ENCODE peak calls at places on chromosomes 12 and 14, in six cellular contexts. N, Z, O, U, J and X are unnamed samples. For H3K36me3, the result is how much of the 10 kb centered on the place peaks cover.

GRCh38 chr14:43116341-43116740 is 1390.7 kb downstream of the FSCB start:
- DNase-seq in J (no peak), Z (no peak), U (no peak), O (no peak), N (no peak), X (no peak)

GRCh38 chr12:27220057-27220987 is 23.8 kb upstream of the STK38L start:
- DNase-seq in U (no peak), O (no peak), N (no peak), Z (peak), J (no peak), X (peak)

GRCh38 chr14:95479494-95479893 is 37.0 kb downstream of the SYNE3 start:
- DNase-seq in Z (no peak), N (no peak), J (no peak), U (no peak), O (no peak), X (no peak)

GRCh38 chr12:129119537-129119936 is 266.3 kb downstream of the GLT1D1 start:
- DNase-seq in O (no peak), J (peak), Z (no peak), N (peak), U (no peak), X (no peak)

GRCh38 chr12:48051681-48052080 is 47.4 kb upstream of the COL2A1 start:
- DNase-seq in Z (no peak), U (no peak), O (no peak), J (no peak), N (no peak), X (no peak)

GRCh38 chr14:30808576-30808975 is 65.8 kb upstream of the COCH start:
- DNase-seq in N (no peak), J (no peak), O (no peak), Z (no peak), U (no peak), X (no peak)

GRCh38 chr12:97835541-97835940 is 372.9 kb downstream of the RMST start:
- DNase-seq in U (no peak), Z (no peak), J (no peak), N (no peak), O (no peak), X (no peak)

GRCh38 chr14:75063491-75064204 is at the start of gene ACYP1:
- DNase-seq in J (peak), Z (peak), N (peak), U (peak), O (peak), X (peak)

GRCh38 chr12:2624543-2625266 is 170.1 kb upstream of the FKBP4 start:
- DNase-seq in J (peak), U (peak), O (peak), Z (peak), N (peak), X (peak)

GRCh38 chr14:91283666-91284065 is 39.2 kb upstream of the GPR68 start:
- DNase-seq in U (no peak), Z (no peak), O (no peak), J (no peak), N (no peak), X (peak)

GRCh38 chr14:100662850-100663527 is 63.7 kb upstream of the DLK1 start:
- DNase-seq in N (peak), J (peak), Z (peak), U (peak), O (peak), X (peak)

GRCh38 chr14:49552630-49553029 is 33.5 kb downstream of the RPS29 start:
- DNase-seq in J (no peak), U (no peak), Z (no peak), O (no peak), N (no peak), X (no peak)

GRCh38 chr12:51662728-51663154 is 71.7 kb downstream of the SCN8A start:
- DNase-seq in O (no peak), N (no peak), J (no peak), U (no peak), Z (no peak), X (no peak)

GRCh38 chr12:54390668-54391551 is 6.4 kb upstream of the ZNF385A start:
- DNase-seq in Z (peak), O (peak), U (no peak), N (peak), J (no peak), X (no peak)

GRCh38 chr14:34175574-34175973 is 224.7 kb upstream of the EGLN3 start:
- DNase-seq in O (no peak), N (no peak), U (no peak), Z (no peak), J (no peak), X (no peak)

GRCh38 chr14:67514203-67514607 is 18.9 kb upstream of the PLEKHH1 start:
- DNase-seq in U (no peak), N (no peak), Z (no peak), J (no peak), O (no peak), X (no peak)

GRCh38 chr12:6792522-6793201 is 3.3 kb downstream of the CD4 start:
- DNase-seq in N (no peak), Z (peak), J (no peak), O (no peak), U (peak), X (peak)

GRCh38 chr12:89350661-89351488 is 1.4 kb downstream of the DUSP6 start:
- DNase-seq in O (no peak), J (no peak), U (peak), Z (no peak), N (peak), X (no peak)

GRCh38 chr12:75641031-75641780 is 129.8 kb upstream of the KRR1 start:
- DNase-seq in U (peak), Z (peak), J (no peak), O (no peak), N (peak), X (peak)

GRCh38 chr14:53367631-53368030 is 214.5 kb upstream of the DDHD1 start:
- DNase-seq in N (no peak), Z (no peak), U (no peak), O (no peak), J (no peak), X (peak)

GRCh38 chr12:108373111-108373510 is 34.0 kb upstream of the CMKLR1 start:
- DNase-seq in U (no peak), J (no peak), Z (no peak), N (no peak), O (peak), X (no peak)

GRCh38 chr12:69284131-69284530 is 44.8 kb downstream of the CPSF6 start:
- DNase-seq in J (peak), U (peak), N (peak), O (peak), Z (peak), X (peak)

GRCh38 chr12:5201554-5202243 is 158.0 kb downstream of the KCNA5 start:
- DNase-seq in O (no peak), N (peak), J (no peak), U (peak), Z (peak), X (peak)

GRCh38 chr12:6866163-6866919 is 990 bp upstream of the TPI1 start:
- DNase-seq in N (no peak), Z (no peak), J (no peak), O (peak), U (no peak), X (no peak)

GRCh38 chr14:38839743-38840375 is 263.2 kb downstream of the SEC23A start:
- DNase-seq in N (no peak), Z (peak), J (no peak), U (peak), O (no peak), X (no peak)

GRCh38 chr12:95857799-95858198 is 953 bp upstream of the SNRPF start:
- DNase-seq in N (no peak), Z (no peak), J (no peak), U (no peak), O (no peak), X (no peak)

GRCh38 chr14:76965232-76965631 is 63.3 kb downstream of the IRF2BPL start:
- DNase-seq in N (no peak), O (no peak), Z (no peak), U (no peak), J (no peak), X (no peak)

GRCh38 chr12:29207120-29207519 is 58.0 kb downstream of the FAR2 start:
- DNase-seq in U (no peak), J (no peak), N (peak), O (no peak), Z (peak), X (no peak)

GRCh38 chr14:91607322-91608047 is 97.4 kb upstream of the PPP4R3A start:
- DNase-seq in N (no peak), J (no peak), O (no peak), U (no peak), Z (no peak), X (no peak)

GRCh38 chr12:130063866-130064265 is 98.4 kb upstream of the FZD10 start:
- DNase-seq in O (no peak), U (no peak), N (no peak), Z (no peak), J (no peak), X (no peak)

GRCh38 chr12:64428956-64429355 is 23.0 kb upstream of the TBK1 start:
- DNase-seq in U (no peak), J (no peak), O (no peak), Z (no peak), N (no peak), X (no peak)

GRCh38 chr12:64427988-64428387 is 23.8 kb downstream of the XPOT start:
- DNase-seq in N (no peak), U (no peak), O (no peak), Z (no peak), J (no peak), X (no peak)

GRCh38 chr12:64433915-64434314 is 18.0 kb upstream of the TBK1 start:
- DNase-seq in J (no peak), N (no peak), O (no peak), U (no peak), Z (no peak), X (no peak)

GRCh38 chr12:64431791-64432190 is 20.1 kb upstream of the TBK1 start:
- DNase-seq in U (no peak), O (no peak), J (no peak), Z (no peak), N (no peak), X (peak)
- H3K36me3 ChIP-seq in U (half or more), O (half or more), J (under half), Z (under half), N (under half), X (half or more)

DNA sequence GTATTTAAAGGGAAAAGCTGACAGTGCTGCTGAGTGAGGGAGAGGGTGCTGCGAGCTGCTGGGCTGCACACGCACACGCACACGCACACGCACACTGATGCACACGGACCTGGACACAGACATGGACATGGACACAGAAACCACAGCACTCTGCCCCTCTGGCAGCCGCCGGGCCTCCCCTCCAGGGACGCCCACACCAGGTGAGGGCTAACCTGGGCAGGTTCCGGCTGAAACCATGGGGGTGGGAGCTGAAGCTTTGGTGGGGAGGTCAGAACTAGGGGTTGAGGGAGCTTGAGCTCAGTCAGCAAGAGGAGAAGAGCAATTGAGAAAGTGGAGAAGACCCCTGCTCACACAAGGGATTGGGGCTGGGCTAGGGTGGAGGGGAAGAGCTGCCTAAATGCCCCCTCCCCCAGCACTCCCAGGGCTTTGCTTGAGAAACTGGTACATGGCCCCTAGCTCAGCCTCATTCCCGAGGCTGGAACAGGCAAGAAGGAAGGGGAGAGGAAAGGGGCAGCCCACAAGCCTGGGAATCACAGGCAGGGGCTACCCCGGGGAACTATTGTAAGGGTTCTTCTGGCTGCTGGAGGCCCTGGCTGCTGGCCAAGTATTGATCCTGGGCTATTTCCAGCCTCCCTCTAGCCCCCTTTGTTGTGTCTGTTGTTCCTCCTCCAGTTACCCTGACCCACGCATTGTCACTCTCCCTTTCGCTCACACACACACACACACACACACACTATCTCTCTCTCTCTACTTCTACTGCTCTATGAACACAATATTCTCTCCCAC is at the start of gene REM2:
- DNase-seq in U (no peak), J (no peak), N (peak), O (peak), Z (no peak), X (no peak)
- H3K18ac ChIP-seq in U (peak), J (peak), N (no peak), O (peak), Z (peak), X (no peak)

DNA sequence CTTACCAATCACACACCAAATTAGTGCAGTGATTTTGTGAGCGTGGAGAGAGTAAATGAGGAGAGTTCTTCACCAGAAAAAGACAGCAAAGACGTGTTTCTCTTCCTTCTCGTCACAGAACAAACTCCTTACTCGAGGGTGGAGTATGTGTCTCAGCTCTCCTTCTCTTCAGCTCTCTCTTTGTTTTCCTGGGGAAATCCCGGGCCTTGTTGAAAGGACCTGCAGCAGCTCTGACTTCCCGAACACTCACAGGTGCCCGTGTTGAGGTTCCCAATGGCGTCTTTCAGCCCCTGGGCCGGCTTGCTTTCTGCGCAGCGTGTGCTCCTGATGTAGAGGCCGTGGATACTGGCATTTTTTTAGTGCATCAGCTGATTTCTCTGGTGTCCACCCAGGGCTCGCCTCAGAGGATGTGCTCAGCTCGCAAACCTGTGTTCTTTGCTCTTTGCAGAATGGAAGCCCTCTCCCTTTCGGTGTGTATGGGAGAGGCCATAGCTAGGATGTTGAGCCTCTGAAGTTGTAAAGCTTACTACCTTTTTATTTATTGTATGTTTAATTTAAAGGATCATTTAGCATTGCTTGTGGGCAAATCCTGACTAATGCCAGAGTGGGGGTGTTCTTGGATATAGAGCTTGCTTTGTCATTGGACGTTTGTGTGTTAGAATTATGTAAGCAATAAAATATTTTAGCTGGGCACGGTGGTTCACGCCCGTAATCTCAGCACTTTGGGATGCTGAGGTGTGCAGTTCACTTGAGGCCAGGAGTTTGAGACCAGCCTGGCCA is 52.9 kb upstream of the MMP17 start:
- DNase-seq in Z (no peak), O (no peak), J (no peak), N (no peak), U (no peak), X (peak)
- H3K36me3 ChIP-seq in Z (under half), O (under half), J (under half), N (under half), U (half or more), X (under half)

GRCh38 chr14:69543341-69544249 is 31.1 kb downstream of the CCDC177 start:
- DNase-seq in N (peak), U (peak), J (no peak), O (no peak), Z (peak), X (peak)
- H3K18ac ChIP-seq in N (no peak), U (no peak), J (peak), O (no peak), Z (no peak), X (no peak)

GRCh38 chr12:56723889-56724659 is 1.0 kb downstream of the NACA start:
- DNase-seq in Z (peak), N (peak), U (peak), J (no peak), O (no peak), X (peak)

GRCh38 chr12:56723352-56723751 is 1.7 kb downstream of the NACA start:
- DNase-seq in U (no peak), J (no peak), O (no peak), Z (no peak), N (no peak), X (no peak)

GRCh38 chr12:56724660-56724988 is 475 bp downstream of the NACA start:
- DNase-seq in N (no peak), U (peak), O (no peak), Z (no peak), J (peak), X (no peak)

GRCh38 chr12:56725723-56726102 is 614 bp upstream of the NACA start:
- DNase-seq in U (no peak), O (no peak), Z (no peak), J (no peak), N (no peak), X (no peak)

DNA sequence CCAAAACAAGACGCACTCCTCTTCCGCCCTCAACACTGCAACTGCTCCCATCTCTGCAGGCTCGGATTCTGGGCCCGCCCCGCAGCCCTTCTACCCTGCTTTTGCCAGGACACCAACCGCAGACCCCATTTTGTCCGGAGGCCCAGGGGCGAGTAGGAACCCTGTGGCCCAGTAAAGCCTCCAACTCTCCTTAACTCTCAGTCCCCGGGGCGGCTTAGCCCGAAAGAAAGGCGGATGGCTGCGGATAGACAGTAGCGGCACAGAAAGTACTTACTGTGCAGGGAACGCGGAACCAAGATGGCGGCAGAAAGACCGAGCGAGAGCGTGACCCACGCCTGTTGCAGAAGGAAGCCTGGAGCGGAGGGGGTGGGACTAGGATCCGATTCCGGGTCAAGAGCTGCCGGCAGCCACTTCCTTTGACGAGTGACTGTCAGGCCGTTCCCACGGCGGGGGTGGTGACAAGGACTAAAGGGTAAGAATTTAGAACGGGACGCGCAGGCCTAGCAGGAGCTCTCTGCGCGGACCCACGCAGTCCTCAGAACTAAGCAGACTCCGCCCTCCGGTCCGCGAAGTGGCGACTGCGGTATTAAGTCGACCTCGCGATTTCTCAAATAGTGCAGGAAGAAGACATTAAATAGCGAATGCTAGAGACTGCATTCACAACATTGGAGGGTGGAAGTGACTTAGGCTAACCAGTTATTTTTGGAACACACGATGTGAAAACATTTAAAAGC is at the start of gene NACA:
- DNase-seq in J (peak), O (peak), U (peak), N (peak), Z (peak), X (peak)
- H3K36me3 ChIP-seq in J (under half), O (under half), U (under half), N (under half), Z (under half), X (under half)

GRCh38 chr12:120194534-120195395 is at the start of gene GCN1:
- DNase-seq in J (peak), N (peak), U (peak), Z (peak), O (peak), X (peak)
- H3K18ac ChIP-seq in J (peak), N (peak), U (peak), Z (peak), O (peak), X (peak)

GRCh38 chr14:104582005-104582404 is 2.4 kb downstream of the C14orf180 start:
- DNase-seq in O (no peak), Z (peak), U (no peak), N (no peak), J (no peak), X (no peak)
- H3K36me3 ChIP-seq in O (under half), Z (under half), U (under half), N (under half), J (under half), X (under half)